ENCODE peak calls at places on chromosomes 11 and 22, in seven cellular contexts. Z, K, A, Y, T, N and S are unnamed samples.

GRCh38 chr11:102544594-102544993 is 14.0 kb upstream of the MMP7 start:
- DNase-seq in K (no peak), A (no peak), T (no peak), Y (no peak), Z (no peak), N (no peak), S (no peak)

GRCh38 chr11:28983780-28984179 is 875.6 kb downstream of the METTL15 start:
- DNase-seq in Z (no peak), T (no peak), Y (no peak), K (no peak), N (no peak), A (no peak), S (no peak)

GRCh38 chr11:110295487-110296225 is 758 bp downstream of the RDX start:
- DNase-seq in Y (no peak), A (no peak), K (no peak), Z (peak), T (peak), N (peak), S (no peak)

GRCh38 chr11:3894128-3894731 is 38.8 kb downstream of the STIM1 start:
- DNase-seq in T (no peak), K (no peak), N (peak), A (no peak), Y (no peak), Z (peak), S (no peak)

GRCh38 chr11:18259259-18259658 is 6.8 kb upstream of the SAA1 start:
- DNase-seq in A (no peak), Y (no peak), N (no peak), Z (no peak), T (no peak), K (no peak), S (no peak)

GRCh38 chr11:76587810-76588454 is 82.6 kb downstream of the LRRC32 start:
- DNase-seq in Z (no peak), T (no peak), N (no peak), Y (no peak), K (no peak), A (no peak), S (no peak)

GRCh38 chr11:117809236-117810055 is 12.4 kb upstream of the DSCAML1 start:
- DNase-seq in A (no peak), T (peak), Z (peak), K (no peak), Y (peak), N (peak), S (no peak)

GRCh38 chr22:41368543-41368817 is 13.3 kb upstream of the TEF start:
- DNase-seq in Y (no peak), A (no peak), T (no peak), K (no peak), Z (no peak), N (no peak), S (no peak)

GRCh38 chr11:12123799-12124198 is 13.4 kb downstream of the MICAL2 start:
- DNase-seq in Z (peak), Y (no peak), T (no peak), A (no peak), K (no peak), N (no peak), S (no peak)

GRCh38 chr11:59706518-59707285 is 6.9 kb downstream of the OR10V1 start:
- DNase-seq in T (no peak), A (peak), N (no peak), Y (no peak), Z (peak), K (peak), S (no peak)

GRCh38 chr11:106077609-106078517 is at the start of gene AASDHPPT:
- DNase-seq in K (no peak), Y (no peak), N (no peak), A (no peak), Z (peak), T (peak), S (no peak)

GRCh38 chr11:35364101-35364780 is 55.1 kb downstream of the SLC1A2 start:
- DNase-seq in A (peak), N (peak), Z (peak), Y (peak), T (peak), K (peak), S (no peak)

GRCh38 chr11:13152736-13153541 is 124.7 kb upstream of the BMAL1 start:
- DNase-seq in K (no peak), Y (no peak), A (no peak), N (no peak), Z (peak), T (no peak), S (no peak)

GRCh38 chr11:111530091-111530490 is 10.4 kb upstream of the LAYN start:
- DNase-seq in K (no peak), T (no peak), Z (peak), N (no peak), A (no peak), Y (no peak), S (no peak)

GRCh38 chr11:61574611-61575010 is 6.3 kb downstream of the SYT7 start:
- DNase-seq in K (no peak), N (no peak), A (no peak), Y (no peak), T (no peak), Z (no peak), S (no peak)

GRCh38 chr22:38454361-38455062 is 487 bp downstream of the KCNJ4 start:
- DNase-seq in T (no peak), A (no peak), Z (no peak), K (no peak), Y (no peak), N (no peak), S (no peak)

GRCh38 chr11:1869427-1870325 is 16.8 kb downstream of the LSP1 start:
- DNase-seq in A (no peak), Y (no peak), T (peak), Z (no peak), N (peak), K (no peak), S (no peak)

GRCh38 chr22:37062366-37062655 is 10.8 kb downstream of the KCTD17 start:
- DNase-seq in Z (no peak), T (no peak), N (no peak), A (no peak), Y (no peak), K (no peak), S (no peak)

GRCh38 chr22:30132290-30132996 is 52.2 kb downstream of the HORMAD2 start:
- DNase-seq in T (no peak), N (no peak), A (no peak), K (no peak), Z (no peak), Y (no peak), S (no peak)

GRCh38 chr22:41911292-41911611 is 3.6 kb downstream of the SHISA8 start:
- DNase-seq in Z (no peak), Y (no peak), T (no peak), K (no peak), N (no peak), A (no peak), S (no peak)

GRCh38 chr11:15113381-15113780 is 1.3 kb upstream of the INSC start:
- DNase-seq in Z (no peak), Y (no peak), A (no peak), T (no peak), N (no peak), K (no peak), S (no peak)

GRCh38 chr11:100094121-100094865 is 592.8 kb upstream of the ARHGAP42 start:
- DNase-seq in A (no peak), T (no peak), Y (no peak), K (no peak), Z (no peak), N (no peak), S (no peak)

GRCh38 chr22:45768490-45768889 is 96.9 kb downstream of the ATXN10 start:
- DNase-seq in K (no peak), T (no peak), N (no peak), A (no peak), Y (no peak), Z (no peak), S (no peak)

GRCh38 chr11:2583605-2583958 is 116.2 kb downstream of the KCNQ1OT1 start:
- DNase-seq in N (no peak), A (no peak), K (no peak), T (no peak), Z (no peak), Y (no peak), S (no peak)

GRCh38 chr11:113991170-113991569 is 16.3 kb downstream of the HTR3A start:
- DNase-seq in N (no peak), Z (no peak), K (no peak), A (no peak), T (no peak), Y (no peak), S (no peak)

GRCh38 chr11:82899191-82899820 is 924 bp downstream of the PRCP start:
- DNase-seq in Z (no peak), K (no peak), T (no peak), N (no peak), A (no peak), Y (no peak), S (no peak)

GRCh38 chr11:86067230-86068137 is 1.4 kb downstream of the PICALM start:
- DNase-seq in T (no peak), Z (no peak), A (no peak), N (no peak), K (no peak), Y (no peak), S (no peak)

GRCh38 chr22:49152146-49152929 is 675.3 kb downstream of the BRD1 start:
- DNase-seq in T (no peak), Z (no peak), K (no peak), A (no peak), N (no peak), Y (no peak), S (no peak)

GRCh38 chr11:32088117-32088941 is 2.5 kb upstream of the RCN1 start:
- DNase-seq in N (no peak), Y (peak), K (peak), T (peak), Z (peak), A (peak), S (no peak)

GRCh38 chr11:34192481-34193401 is 87.3 kb downstream of the NAT10 start:
- DNase-seq in Z (peak), Y (peak), A (peak), K (peak), T (peak), N (peak), S (no peak)

GRCh38 chr11:117841582-117842031 is 17.1 kb upstream of the FXYD2 start:
- DNase-seq in Z (no peak), A (no peak), K (no peak), Y (peak), T (no peak), N (no peak), S (peak)

GRCh38 chr22:44574057-44574456 is 76.0 kb upstream of the RTL6 start:
- DNase-seq in Y (no peak), K (peak), Z (peak), N (peak), T (no peak), A (peak), S (no peak)

GRCh38 chr11:128086794-128087193 is 500.6 kb downstream of the ETS1 start:
- DNase-seq in Y (no peak), N (no peak), T (no peak), A (no peak), K (no peak), Z (no peak), S (no peak)

GRCh38 chr11:12706531-12707499 is 32.6 kb downstream of the TEAD1 start:
- DNase-seq in Y (no peak), T (peak), K (no peak), N (no peak), A (no peak), Z (no peak), S (no peak)

GRCh38 chr11:107275632-107276031 is 182.0 kb downstream of the CWF19L2 start:
- DNase-seq in Z (no peak), A (no peak), N (no peak), T (no peak), K (no peak), Y (no peak), S (no peak)

GRCh38 chr11:18064035-18064434 is 18.0 kb upstream of the TPH1 start:
- DNase-seq in Z (no peak), N (no peak), Y (no peak), T (no peak), A (no peak), K (no peak), S (no peak)

GRCh38 chr11:93505703-93506102 is 37.5 kb downstream of the SMCO4 start:
- DNase-seq in A (no peak), T (no peak), Y (no peak), K (no peak), N (no peak), Z (no peak), S (no peak)
- TF ChIP-seq CTCF in A (no peak), T (no peak), Y (no peak), K (no peak), N (no peak), Z (no peak), S (no peak)

GRCh38 chr22:19904881-19905618 is 36.5 kb upstream of the COMT start:
- DNase-seq in Z (no peak), A (no peak), Y (no peak), T (no peak), N (no peak), K (no peak), S (no peak)
- TF ChIP-seq CTCF in Z (no peak), A (no peak), Y (no peak), T (no peak), N (no peak), K (no peak), S (no peak)

GRCh38 chr11:133907841-133908241 is 48.9 kb downstream of the IGSF9B start:
- DNase-seq in Z (no peak), K (no peak), Y (no peak), A (no peak), N (no peak), T (no peak), S (no peak)

GRCh38 chr11:133913761-133914160 is 43.0 kb downstream of the IGSF9B start:
- DNase-seq in Z (no peak), T (no peak), Y (no peak), N (no peak), K (no peak), A (no peak), S (no peak)

GRCh38 chr11:133910101-133910500 is 46.7 kb downstream of the IGSF9B start:
- DNase-seq in N (no peak), Z (no peak), Y (no peak), A (no peak), T (no peak), K (no peak), S (no peak)

GRCh38 chr11:133908827-133909226 is 47.9 kb downstream of the IGSF9B start:
- DNase-seq in Y (no peak), K (no peak), Z (no peak), A (no peak), N (no peak), T (no peak), S (no peak)

DNA sequence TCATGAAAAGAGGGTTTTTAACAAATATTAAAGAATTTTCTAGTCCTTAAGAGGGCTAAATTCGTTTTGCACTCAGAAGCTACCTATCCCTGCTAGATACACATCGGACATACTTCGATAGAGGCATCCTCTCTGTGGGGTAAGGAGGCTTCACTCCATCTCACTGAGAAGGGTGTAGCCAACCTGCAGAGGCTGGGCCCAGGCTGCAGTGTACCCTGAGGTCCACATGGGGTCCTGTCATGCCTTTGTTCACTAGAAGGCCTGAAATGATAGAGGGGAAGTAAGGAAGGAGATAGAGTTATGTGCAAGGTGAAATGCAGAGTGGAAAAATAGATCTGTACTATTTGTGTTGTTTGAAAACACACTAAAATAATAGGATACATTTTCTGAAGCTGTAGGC is 45.6 kb downstream of the IGSF9B start:
- DNase-seq in Z (no peak), N (no peak), T (no peak), Y (no peak), K (no peak), A (no peak), S (no peak)
- TF ChIP-seq CTCF in Z (peak), N (no peak), T (no peak), Y (no peak), K (peak), A (no peak), S (no peak)

GRCh38 chr22:50605349-50606074 is 4.9 kb downstream of the MAPK8IP2 start:
- DNase-seq in T (no peak), Z (no peak), A (no peak), N (no peak), Y (no peak), K (no peak), S (no peak)

GRCh38 chr22:50607366-50608020 is 6.9 kb downstream of the MAPK8IP2 start:
- DNase-seq in Z (no peak), N (no peak), T (no peak), Y (no peak), A (no peak), K (no peak), S (no peak)

GRCh38 chr22:50604623-50605348 is 4.2 kb downstream of the MAPK8IP2 start:
- DNase-seq in K (no peak), T (no peak), Y (no peak), A (no peak), Z (no peak), N (no peak), S (no peak)

GRCh38 chr22:50606126-50606525 is 5.5 kb downstream of the MAPK8IP2 start:
- DNase-seq in K (no peak), A (no peak), N (no peak), Z (no peak), T (no peak), Y (no peak), S (no peak)

GRCh38 chr22:50606561-50607365 is 6.2 kb downstream of the MAPK8IP2 start:
- DNase-seq in Y (no peak), A (no peak), N (no peak), Z (no peak), T (no peak), K (no peak), S (no peak)
- TF ChIP-seq CTCF in Y (no peak), A (no peak), N (no peak), Z (no peak), T (no peak), K (no peak), S (no peak)

DNA sequence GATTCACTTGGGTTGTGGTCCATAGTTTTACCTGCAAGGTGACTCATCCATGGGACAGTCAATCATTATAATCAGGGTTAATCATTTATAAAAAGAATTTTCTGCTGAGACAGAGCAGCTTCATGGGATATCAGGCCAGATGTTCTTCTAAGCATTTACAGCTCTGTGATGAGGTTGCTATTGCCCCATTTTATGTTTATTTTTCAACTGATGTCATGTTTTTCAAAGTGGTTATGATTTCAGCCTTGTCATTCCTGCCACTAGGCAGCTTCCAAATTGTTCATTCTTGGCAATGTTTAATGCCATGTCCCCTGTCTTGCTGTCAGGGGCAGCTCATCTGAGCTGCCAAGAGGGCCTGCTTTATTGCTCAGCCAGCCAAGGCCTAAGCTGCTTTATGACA is 35.9 kb upstream of the ZBED5 start:
- DNase-seq in K (no peak), N (no peak), Z (peak), T (no peak), Y (no peak), A (no peak), S (no peak)
- TF ChIP-seq CTCF in K (no peak), N (peak), Z (peak), T (peak), Y (no peak), A (peak), S (no peak)